ENCODE peak calls at places on chromosome 9, in four cellular contexts. V, T, P and G are unnamed samples. For H3K27me3, the result is how much of the 10 kb centered on the place peaks cover.

GRCh38 chr9:19184144-19184917 is 46.2 kb upstream of the DENND4C start:
- DNase-seq in P (peak), T (peak), V (peak), G (peak)

GRCh38 chr9:28051559-28051958 is 478.3 kb upstream of the C9orf72 start:
- DNase-seq in V (no peak), P (no peak), T (no peak), G (no peak)

GRCh38 chr9:130922815-130923610 is 16.0 kb downstream of the FIBCD1 start:
- DNase-seq in V (no peak), P (no peak), T (no peak), G (no peak)

GRCh38 chr9:15274425-15274824 is 32.6 kb downstream of the TTC39B start:
- DNase-seq in P (no peak), V (no peak), T (no peak), G (no peak)

GRCh38 chr9:124764774-124765438 is 6.2 kb downstream of the NR6A1 start:
- DNase-seq in V (no peak), T (no peak), P (no peak), G (no peak)

GRCh38 chr9:122356627-122357026 is 14.2 kb upstream of the PTGS1 start:
- DNase-seq in V (no peak), T (no peak), P (no peak), G (no peak)

GRCh38 chr9:86637515-86637914 is 283.3 kb upstream of the TUT7 start:
- DNase-seq in V (peak), T (no peak), P (no peak), G (no peak)

GRCh38 chr9:109452761-109453160 is 45.3 kb downstream of the PTPN3 start:
- DNase-seq in T (no peak), P (no peak), V (no peak), G (peak)

GRCh38 chr9:95407524-95407923 is 90.0 kb upstream of the FANCC start:
- DNase-seq in T (no peak), V (no peak), P (no peak), G (no peak)

GRCh38 chr9:34741628-34742027 is 31.7 kb upstream of the CCL21 start:
- DNase-seq in P (no peak), T (no peak), V (no peak), G (no peak)

GRCh38 chr9:20753761-20754160 is 69.7 kb downstream of the FOCAD start:
- DNase-seq in T (no peak), V (no peak), P (no peak), G (no peak)

GRCh38 chr9:18043978-18044377 is 430.0 kb upstream of the ADAMTSL1 start:
- DNase-seq in P (no peak), V (no peak), T (no peak), G (no peak)

GRCh38 chr9:6538666-6539071 is 106.9 kb downstream of the GLDC start:
- DNase-seq in T (no peak), P (no peak), V (no peak), G (no peak)

GRCh38 chr9:135591491-135592330 is 30.2 kb downstream of the PAEP start:
- DNase-seq in T (no peak), V (no peak), P (no peak), G (no peak)

GRCh38 chr9:97747201-97747965 is 50.2 kb upstream of the XPA start:
- DNase-seq in V (no peak), T (no peak), P (no peak), G (no peak)

GRCh38 chr9:97748525-97748924 is 51.4 kb upstream of the XPA start:
- DNase-seq in P (no peak), T (no peak), V (no peak), G (no peak)

GRCh38 chr9:97751510-97751909 is 54.4 kb upstream of the XPA start:
- DNase-seq in T (no peak), P (no peak), V (no peak), G (no peak)

GRCh38 chr9:97752274-97752673 is 55.1 kb upstream of the XPA start:
- DNase-seq in T (no peak), P (no peak), V (no peak), G (no peak)

DNA sequence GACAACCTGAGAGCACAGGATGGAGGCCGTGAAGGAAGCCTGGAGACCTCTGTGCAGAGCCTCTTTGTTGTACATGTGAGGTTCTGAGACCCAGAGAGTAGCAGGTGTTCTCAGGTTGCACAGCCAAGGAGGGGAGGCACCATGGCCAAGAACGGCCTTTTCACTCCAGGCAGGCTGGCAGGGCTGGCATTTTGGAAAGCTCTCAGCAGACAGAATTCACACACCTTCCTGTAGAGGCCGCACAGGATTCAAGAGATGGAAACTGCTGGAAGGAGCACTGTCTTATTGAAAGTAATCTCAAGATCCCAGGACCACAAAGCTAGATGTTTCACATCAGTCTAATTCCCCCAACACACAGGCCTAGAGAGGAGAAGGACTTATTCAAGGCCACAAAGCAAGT is 52.8 kb upstream of the XPA start:
- DNase-seq in V (no peak), P (no peak), T (no peak), G (no peak)
- TF ChIP-seq CTCF in V (no peak), P (no peak), T (no peak), G (no peak)

GRCh38 chr9:129814432-129815223 is 9.3 kb downstream of the TOR1A start:
- DNase-seq in V (no peak), T (no peak), P (no peak), G (no peak)
- H3K4me3 ChIP-seq in V (no peak), T (no peak), P (no peak), G (no peak)

DNA sequence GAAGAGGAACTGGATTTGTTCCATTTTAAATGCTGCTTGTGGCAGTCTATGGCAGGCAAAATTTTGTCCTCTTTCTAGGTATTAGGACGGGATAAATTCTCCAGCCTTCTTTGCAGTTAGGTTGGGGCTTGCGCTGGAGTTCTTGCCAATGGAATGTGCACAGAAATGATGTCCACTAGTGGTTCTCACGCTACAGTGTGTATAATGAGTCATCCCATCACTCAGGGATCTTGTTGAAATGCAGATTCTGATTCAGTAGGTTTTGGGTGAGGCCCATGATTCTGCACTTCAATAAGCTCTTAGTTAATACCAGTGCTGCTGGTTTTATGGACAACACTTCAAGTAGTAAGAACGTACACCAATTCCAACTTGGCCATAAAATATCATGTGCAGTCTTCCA is 317.6 kb upstream of the KLF4 start:
- DNase-seq in V (no peak), T (no peak), P (no peak), G (no peak)
- H3K27me3 ChIP-seq in V (under half), T (under half), P (under half), G (under half)

DNA sequence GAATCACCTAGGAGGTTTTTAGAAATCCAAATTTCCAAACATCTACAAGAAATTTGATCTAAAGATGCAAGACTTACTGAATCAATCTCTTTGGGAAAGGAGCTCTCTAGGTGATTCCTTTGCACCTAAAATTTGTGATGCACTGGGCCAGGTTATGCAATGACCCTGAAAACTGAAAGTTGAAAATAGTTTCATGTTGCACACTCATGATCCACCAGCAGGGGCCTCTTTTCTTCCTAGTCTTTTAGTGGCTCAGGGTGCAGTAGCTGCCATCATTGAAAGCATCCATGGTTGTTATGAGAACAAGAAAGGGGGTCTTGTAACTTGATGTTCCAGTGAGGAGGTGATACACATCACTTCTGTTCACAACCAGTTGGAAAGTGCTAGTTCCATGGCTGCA is 486.8 kb downstream of the PSAT1 start:
- DNase-seq in V (no peak), P (no peak), T (no peak), G (no peak)
- TF ChIP-seq CTCF in V (no peak), P (no peak), T (no peak), G (peak)

GRCh38 chr9:127250896-127251391 is 13.6 kb upstream of the GARNL3 start:
- DNase-seq in P (no peak), V (no peak), T (no peak), G (no peak)
- H3K4me3 ChIP-seq in P (no peak), V (no peak), T (no peak), G (no peak)

GRCh38 chr9:136867917-136868316 is 1.8 kb upstream of the EDF1 start:
- DNase-seq in V (no peak), P (no peak), T (no peak), G (no peak)
- H3K27me3 ChIP-seq in V (under half), P (under half), T (under half), G (under half)

DNA sequence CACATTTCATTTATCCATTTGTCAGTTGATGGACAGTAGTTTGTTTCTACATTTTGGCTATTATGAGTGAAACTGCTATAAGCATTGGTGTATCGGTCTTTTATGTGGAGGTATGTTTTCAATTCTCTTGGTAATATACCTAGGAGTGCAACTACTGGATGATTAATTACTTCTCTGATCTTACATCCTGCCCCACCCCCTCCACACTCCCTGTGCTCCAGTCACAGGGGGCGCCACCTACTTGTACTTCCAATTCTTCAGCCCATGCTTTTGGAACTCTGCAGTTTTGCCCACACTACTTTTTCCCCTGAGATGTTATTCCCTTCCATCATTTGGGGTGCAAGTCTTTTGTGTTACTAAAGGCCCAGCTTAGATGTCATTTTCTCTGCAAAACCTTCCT is 42.0 kb downstream of the SEC61B start:
- DNase-seq in V (no peak), T (no peak), P (no peak), G (no peak)
- TF ChIP-seq CTCF in V (no peak), T (no peak), P (no peak), G (peak)